ENCODE peak calls at places on chromosomes 2 and 18, in four cellular contexts. O is upper lobe of right lung; E is effector memory CD4-positive, alpha-beta T cell; D is body of pancreas. N is an unnamed sample.

GRCh38 chr2:186575302-186575701 is 14.6 kb upstream of the ITGAV start:
- DNase-seq in O (no peak), E (no peak), D (peak; percentile 56), N (no peak)

GRCh38 chr2:72004976-72005375 is 142.7 kb downstream of the CYP26B1 start:
- DNase-seq in E (no peak), O (no peak), D (no peak), N (no peak)

GRCh38 chr18:56945171-56945863 is 201.6 kb upstream of the BOD1L2 start:
- DNase-seq in D (no peak), E (no peak), O (no peak), N (no peak)

GRCh38 chr2:203790134-203790533 is 77.4 kb upstream of the CTLA4 start:
- DNase-seq in O (no peak), D (no peak), E (no peak), N (no peak)

GRCh38 chr2:179071810-179072355 is 21.9 kb upstream of the CCDC141 start:
- DNase-seq in E (no peak), O (no peak), D (no peak), N (no peak)

GRCh38 chr2:28678944-28679343 is 72.7 kb upstream of the PPP1CB start:
- DNase-seq in D (no peak), O (no peak), E (no peak), N (no peak)

GRCh38 chr18:37535968-37536367 is 29.6 kb downstream of the CELF4 start:
- DNase-seq in O (no peak), D (no peak), E (no peak), N (no peak)

GRCh38 chr18:50559750-50560680 is at the start of gene MAPK4:
- DNase-seq in E (no peak), O (peak; percentile 78), D (peak; percentile 65), N (no peak)

GRCh38 chr2:37326866-37327634 is 2.4 kb upstream of the PRKD3 start:
- DNase-seq in D (no peak), E (no peak), O (no peak), N (no peak)
- H3K27ac ChIP-seq in D (peak overlapping the region; percentile 91), E (no peak overlapping the region), O (peak overlapping the region; percentile 83), N (no peak overlapping the region)

DNA sequence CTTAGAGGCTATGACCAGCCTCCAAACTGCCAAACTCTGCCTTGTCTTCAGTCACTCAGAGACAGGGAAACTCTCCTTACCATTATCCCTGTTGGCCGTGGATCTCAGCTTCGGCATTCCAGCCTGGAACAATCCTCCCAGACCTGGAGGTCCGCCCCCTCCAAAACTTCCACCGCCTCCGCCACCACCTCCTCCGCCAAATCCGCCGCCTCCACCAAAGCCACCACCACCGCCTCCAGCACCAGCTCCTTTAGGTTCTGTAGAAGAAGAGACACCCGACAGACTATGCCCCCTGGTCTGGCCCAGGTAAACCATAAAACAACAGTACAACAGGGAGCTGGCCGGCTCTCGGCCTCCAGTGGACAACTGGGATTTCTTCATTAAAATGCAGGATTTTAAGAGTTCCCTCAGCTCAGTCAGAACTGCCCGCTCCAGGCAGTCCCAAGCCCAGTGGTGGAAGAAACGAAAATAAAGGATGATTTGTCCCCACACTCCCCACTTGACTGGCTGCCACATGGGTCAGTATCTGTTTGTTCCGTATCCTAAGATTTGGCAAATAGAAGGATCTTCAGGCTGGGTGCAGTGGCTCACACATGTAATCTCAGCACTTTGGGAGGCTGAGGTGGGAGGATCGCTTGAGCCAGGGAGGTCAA is 22.4 kb downstream of the WIPF1 start:
- DNase-seq in D (no peak), O (no peak), E (no peak), N (no peak)
- H3K4me1 ChIP-seq in D (peaks cover 13% of the 10 kb centered on the region), O (peaks cover 10% of the 10 kb centered on the region), E (peaks cover 12% of the 10 kb centered on the region), N (peaks cover 26% of the 10 kb centered on the region)

GRCh38 chr2:17540813-17541513 is 467 bp downstream of the VSNL1 start:
- DNase-seq in D (no peak), O (no peak), E (no peak), N (no peak)

GRCh38 chr2:17538844-17539554 is 1.5 kb upstream of the VSNL1 start:
- DNase-seq in D (peak; percentile 75), O (peak; percentile 85), E (no peak), N (no peak)

GRCh38 chr2:17539993-17540812 is at the start of gene VSNL1:
- DNase-seq in E (no peak), D (peak; percentile 85), O (peak; percentile 80), N (no peak)

GRCh38 chr2:17538022-17538843 is 2.3 kb upstream of the VSNL1 start:
- DNase-seq in E (no peak), D (no peak), O (no peak), N (no peak)

GRCh38 chr2:17539596-17539992 is 902 bp upstream of the VSNL1 start:
- DNase-seq in E (no peak), D (peak; percentile 34), O (no peak), N (no peak)
- H3K27me3 ChIP-seq in E (peaks cover 6% of the 10 kb centered on the region), D (no peaks in the 10 kb centered on the region), O (peaks cover 75% of the 10 kb centered on the region), N (peaks cover 15% of the 10 kb centered on the region)

GRCh38 chr2:148615446-148615845 is 29.1 kb upstream of the EPC2 start:
- DNase-seq in O (no peak), D (no peak), E (no peak), N (no peak)
- H3K27ac ChIP-seq in O (no peak overlapping the region), D (peak overlapping the region; percentile 72), E (no peak overlapping the region), N (no peak overlapping the region)

GRCh38 chr2:40430741-40431599 is 20.9 kb downstream of the SLC8A1 start:
- DNase-seq in D (no peak), E (no peak), O (no peak), N (no peak)
- H3K4me1 ChIP-seq in D (no peaks in the 10 kb centered on the region), E (no peaks in the 10 kb centered on the region), O (peaks cover 10% of the 10 kb centered on the region), N (no peaks in the 10 kb centered on the region)

GRCh38 chr2:238865015-238865719 is 17.3 kb downstream of the TWIST2 start:
- DNase-seq in E (no peak), D (no peak), O (peak; percentile 55), N (no peak)
- H3K27me3 ChIP-seq in E (no peaks in the 10 kb centered on the region), D (no peaks in the 10 kb centered on the region), O (no peaks in the 10 kb centered on the region), N (no peaks in the 10 kb centered on the region)

DNA sequence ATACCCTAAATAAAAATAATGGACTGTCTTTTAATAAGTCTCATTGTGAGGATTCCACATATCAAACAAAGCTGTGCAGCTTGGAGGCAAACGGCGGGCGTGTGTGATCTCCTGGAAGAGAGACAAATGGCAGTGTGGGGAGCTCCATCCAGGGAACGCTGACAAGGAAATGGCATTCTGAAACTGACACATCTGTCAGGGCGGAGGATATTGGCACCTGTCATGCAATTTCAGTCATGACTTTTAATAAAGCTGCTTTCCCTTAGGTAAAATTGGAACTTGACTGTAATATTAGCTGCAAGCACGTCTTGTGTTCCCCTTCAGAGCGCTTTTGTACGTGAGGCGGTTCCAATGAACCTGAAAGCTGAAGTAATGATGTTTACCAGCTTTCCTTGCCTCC is 381.9 kb upstream of the SMIM21 start:
- DNase-seq in O (no peak), E (no peak), D (no peak), N (no peak)
- H3K27ac ChIP-seq in O (peak overlapping the region; percentile 36), E (no peak overlapping the region), D (no peak overlapping the region), N (no peak overlapping the region)

GRCh38 chr2:237210297-237210696 is 124.6 kb downstream of the COPS8 start:
- DNase-seq in O (no peak), E (no peak), D (no peak), N (no peak)
- H3K4me1 ChIP-seq in O (peaks cover 12% of the 10 kb centered on the region), E (no peaks in the 10 kb centered on the region), D (peaks cover 14% of the 10 kb centered on the region), N (no peaks in the 10 kb centered on the region)

GRCh38 chr2:149737882-149738281 is 150.3 kb upstream of the MMADHC start:
- DNase-seq in O (no peak), E (no peak), D (no peak), N (no peak)

GRCh38 chr2:149738771-149739170 is 151.2 kb upstream of the MMADHC start:
- DNase-seq in D (no peak), O (no peak), E (no peak), N (no peak)

GRCh38 chr2:149739880-149740265 is 152.3 kb upstream of the MMADHC start:
- DNase-seq in E (no peak), O (no peak), D (no peak), N (no peak)

GRCh38 chr2:149740490-149740889 is 152.9 kb upstream of the MMADHC start:
- DNase-seq in O (no peak), D (no peak), E (no peak), N (no peak)

GRCh38 chr2:149739171-149739879 is 151.8 kb upstream of the MMADHC start:
- DNase-seq in D (no peak), O (no peak), E (no peak), N (no peak)
- H3K27me3 ChIP-seq in D (no peaks in the 10 kb centered on the region), O (no peaks in the 10 kb centered on the region), E (no peaks in the 10 kb centered on the region), N (no peaks in the 10 kb centered on the region)

GRCh38 chr2:18445412-18446320 is 114.8 kb downstream of the RDH14 start:
- DNase-seq in O (no peak), E (no peak), D (peak; percentile 14), N (no peak)
- H3K27ac ChIP-seq in O (no peak overlapping the region), E (no peak overlapping the region), D (no peak overlapping the region), N (no peak overlapping the region)